ENCODE peak calls at places on chromosomes 6 and 20, in four cellular contexts. B, J, Z and K are unnamed samples.
A peak's percentile ranks its signal among the peaks of the same experiment; 100 is the strongest.

GRCh38 chr6:30915591-30915946 is 1.5 kb downstream of the VARS2 start:
- DNase-seq in B (peak; percentile 70), Z (no peak), J (peak; percentile 76), K (peak; percentile 71)

GRCh38 chr20:62392621-62393164 is 5.8 kb downstream of the RPS21 start:
- DNase-seq in B (no peak), J (no peak), Z (no peak), K (no peak)

GRCh38 chr6:167697316-167697715 is 129.4 kb upstream of the AFDN start:
- DNase-seq in Z (no peak), B (no peak), J (no peak), K (no peak)

GRCh38 chr20:38109657-38110524 is 55.2 kb downstream of the TGM2 start:
- DNase-seq in B (no peak), J (peak; percentile 99), Z (no peak), K (peak; percentile 27)

GRCh38 chr6:31068738-31069340 is 43.5 kb downstream of the C6orf15 start:
- DNase-seq in J (peak; percentile 73), Z (no peak), B (peak; percentile 84), K (peak; percentile 85)

GRCh38 chr6:83849610-83850009 is 3.5 kb upstream of the RIPPLY2 start:
- DNase-seq in Z (no peak), J (no peak), B (no peak), K (no peak)

GRCh38 chr20:56865055-56865454 is 235.9 kb downstream of the TFAP2C start:
- DNase-seq in J (no peak), B (no peak), Z (no peak), K (no peak)

GRCh38 chr20:59483481-59483880 is 120.9 kb upstream of the PHACTR3 start:
- DNase-seq in J (no peak), Z (no peak), B (no peak), K (no peak)

GRCh38 chr6:47519279-47519678 is 41.7 kb downstream of the CD2AP start:
- DNase-seq in Z (no peak), B (no peak), J (peak; percentile 90), K (no peak)

GRCh38 chr6:147675281-147675680 is 166.8 kb downstream of the SAMD5 start:
- DNase-seq in Z (no peak), B (no peak), J (no peak), K (no peak)

GRCh38 chr20:14049111-14049510 is 53.8 kb downstream of the MACROD2 start:
- DNase-seq in B (no peak), J (no peak), Z (no peak), K (no peak)

GRCh38 chr20:45938727-45939438 is 4.4 kb downstream of the PCIF1 start:
- DNase-seq in B (no peak), J (no peak), Z (no peak), K (no peak)

GRCh38 chr6:143872211-143872610 is 7.9 kb downstream of the ZC2HC1B start:
- DNase-seq in Z (peak; percentile 11), B (no peak), J (no peak), K (no peak)

GRCh38 chr6:16684896-16685554 is 76.2 kb downstream of the ATXN1 start:
- DNase-seq in B (no peak), Z (peak; percentile 56), J (no peak), K (no peak)

GRCh38 chr6:83824831-83825230 is 28.3 kb upstream of the RIPPLY2 start:
- DNase-seq in Z (no peak), J (no peak), B (no peak), K (no peak)

GRCh38 chr6:106666290-106667021 is 37.1 kb downstream of the QRSL1 start:
- DNase-seq in Z (peak; percentile 64), J (no peak), B (no peak), K (no peak)

GRCh38 chr6:86969573-86969972 is 32.2 kb downstream of the HTR1E start:
- DNase-seq in Z (no peak), J (no peak), B (no peak), K (no peak)

GRCh38 chr20:32007787-32008616 is 2.2 kb upstream of the CCM2L start:
- DNase-seq in J (no peak), Z (no peak), B (no peak), K (no peak)

GRCh38 chr20:10916312-10916711 is 242.5 kb upstream of the JAG1 start:
- DNase-seq in B (no peak), J (no peak), Z (no peak), K (no peak)

GRCh38 chr20:43220612-43221011 is 30.9 kb upstream of the PTPRT start:
- DNase-seq in J (no peak), B (no peak), Z (no peak), K (no peak)

GRCh38 chr6:109308018-109308492 is 74.2 kb downstream of the CD164 start:
- DNase-seq in B (peak; percentile 75), J (peak; percentile 31), Z (no peak), K (no peak)

GRCh38 chr6:166830185-166830890 is 126.0 kb downstream of the RNASET2 start:
- DNase-seq in Z (peak; percentile 80), B (no peak), J (no peak), K (no peak)

GRCh38 chr20:61982951-61983315 is 82.7 kb downstream of the TAF4 start:
- DNase-seq in Z (no peak), B (no peak), J (no peak), K (no peak)

GRCh38 chr6:76351275-76351674 is 278.8 kb upstream of the IMPG1 start:
- DNase-seq in J (peak; percentile 4), Z (no peak), B (no peak), K (no peak)

GRCh38 chr6:51105357-51105756 is 286.7 kb downstream of the TFAP2B start:
- DNase-seq in Z (no peak), B (no peak), J (no peak), K (no peak)

GRCh38 chr6:56022678-56023077 is 147.3 kb upstream of the BMP5 start:
- DNase-seq in J (no peak), B (no peak), Z (no peak), K (no peak)

GRCh38 chr6:90849686-90850085 is 262.8 kb upstream of the MAP3K7 start:
- DNase-seq in Z (no peak), J (no peak), B (no peak), K (no peak)

GRCh38 chr6:118558811-118559217 is 10.7 kb downstream of the PLN start:
- DNase-seq in B (no peak), Z (no peak), J (no peak), K (no peak)

GRCh38 chr6:134240664-134241431 is 77.1 kb downstream of the SGK1 start:
- DNase-seq in Z (no peak), J (no peak), B (no peak), K (no peak)

GRCh38 chr6:45969026-45969425 is 46.6 kb downstream of the CLIC5 start:
- DNase-seq in B (no peak), Z (no peak), J (no peak), K (no peak)

GRCh38 chr6:36545767-36546663 is 1.3 kb downstream of the STK38 start:
- DNase-seq in B (peak; percentile 29), Z (no peak), J (no peak), K (no peak)

GRCh38 chr6:34248727-34249468 is at the start of gene SMIM29:
- DNase-seq in B (peak; percentile 96), J (peak; percentile 94), Z (peak; percentile 62), K (peak; percentile 95)

GRCh38 chr6:131093334-131093733 is 30.3 kb upstream of the EPB41L2 start:
- DNase-seq in B (no peak), J (no peak), Z (no peak), K (no peak)

GRCh38 chr20:44095831-44096230 is 91.2 kb downstream of the JPH2 start:
- DNase-seq in B (no peak), Z (no peak), J (no peak), K (no peak)

GRCh38 chr6:80438728-80439127 is 332.3 kb downstream of the BCKDHB start:
- DNase-seq in Z (no peak), J (no peak), B (no peak), K (no peak)

GRCh38 chr20:44279228-44279627 is 31.8 kb downstream of the FITM2 start:
- DNase-seq in B (no peak), Z (no peak), J (no peak), K (no peak)

GRCh38 chr6:56911847-56912246 is 43.1 kb upstream of the BEND6 start:
- DNase-seq in B (no peak), J (no peak), Z (no peak), K (no peak)

GRCh38 chr20:57785720-57786119 is 75.9 kb upstream of the PMEPA1 start:
- DNase-seq in Z (no peak), B (no peak), J (no peak), K (no peak)

GRCh38 chr6:40585661-40586269 is 1.4 kb downstream of the LRFN2 start:
- DNase-seq in B (no peak), J (no peak), Z (no peak), K (peak; percentile 27)
- TF ChIP-seq SP1 in B (no peak), J (no peak), Z (no peak), K (no peak)

GRCh38 chr6:161434921-161435411 is 161.1 kb upstream of the AGPAT4 start:
- DNase-seq in B (no peak), Z (no peak), J (no peak), K (no peak)
- TF ChIP-seq BHLHE40 in B (no peak), Z (no peak), J (no peak), K (no peak)

DNA sequence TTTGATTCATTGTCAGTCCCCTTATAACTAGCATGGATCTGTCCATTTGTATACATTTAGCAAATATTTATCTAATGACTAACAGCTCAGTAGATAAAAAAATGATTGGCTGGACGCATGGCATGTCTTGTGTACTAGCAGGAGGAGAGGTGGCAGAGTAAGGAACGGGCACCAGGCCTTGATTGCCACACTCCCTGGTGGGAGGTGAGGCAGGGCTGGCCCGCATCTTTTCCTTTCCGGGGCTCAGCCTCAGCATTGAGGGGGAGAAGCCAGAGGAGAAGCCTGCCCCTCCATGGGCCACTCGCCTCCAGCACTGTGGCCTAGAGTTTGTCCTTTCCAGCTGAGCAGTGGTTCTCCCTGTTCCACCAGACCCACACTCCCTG is 84.9 kb upstream of the TMEM181 start:
- DNase-seq in J (peak; percentile 20), B (no peak), Z (no peak), K (no peak)
- TF ChIP-seq FOXM1 in J (no peak), B (no peak), Z (no peak), K (no peak)

DNA sequence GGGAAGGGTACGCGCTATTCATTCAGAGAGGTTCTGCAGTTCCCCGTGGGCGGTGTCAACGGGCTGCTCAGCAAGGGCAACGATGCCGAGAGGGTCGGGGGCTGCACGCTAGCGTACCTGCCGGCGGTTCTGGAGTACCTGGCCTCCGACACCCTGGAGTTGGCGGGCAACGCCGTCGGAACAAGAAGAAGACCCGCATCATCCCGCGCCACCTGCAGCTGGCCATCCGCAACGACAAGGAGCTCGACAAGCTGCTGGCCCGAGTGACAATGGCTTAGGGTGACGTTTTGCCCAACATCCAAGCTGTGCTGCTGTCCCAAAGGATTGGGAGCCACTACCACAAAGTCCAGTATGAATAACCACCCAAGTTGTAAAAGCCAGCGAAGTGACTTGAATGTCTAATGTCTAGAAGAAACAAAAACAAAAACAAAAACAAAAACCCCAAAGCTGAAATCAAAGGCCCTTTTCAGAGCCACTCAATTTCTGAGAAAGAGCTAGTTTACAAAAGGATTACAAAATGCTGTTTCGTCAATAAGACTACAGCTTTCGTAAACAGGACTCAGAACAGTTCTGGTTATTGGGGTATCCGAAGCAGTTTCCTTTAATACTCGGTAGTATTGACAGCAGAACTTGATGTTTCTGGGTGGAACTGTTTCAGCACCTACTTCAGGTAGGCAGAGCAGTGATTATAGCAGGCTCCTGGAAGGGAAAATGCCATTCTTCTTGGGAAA is 21.9 kb upstream of the SLC17A4 start:
- DNase-seq in Z (no peak), B (no peak), J (no peak), K (no peak)
- TF ChIP-seq SP1 in Z (no peak), B (no peak), J (no peak), K (no peak)

GRCh38 chr6:88637761-88638160 is 325.7 kb downstream of the RNGTT start:
- DNase-seq in J (no peak), B (no peak), Z (no peak), K (no peak)
- TF ChIP-seq BHLHE40 in J (no peak), B (no peak), Z (no peak), K (no peak)